ENCODE peak calls at places on chromosomes 11 and 22, in four cellular contexts. F is colonic mucosa; B is naive thymus-derived CD8-positive, alpha-beta T cell; P is brain microvascular endothelial cell. N is an unnamed sample.

GRCh38 chr11:107563702-107564101 is 1.8 kb downstream of the ALKBH8 start:
- DNase-seq in F (peak; percentile 35), B (peak; percentile 17), P (peak; percentile 64), N (peak; percentile 24)

GRCh38 chr11:12769834-12770345 is 95.7 kb downstream of the TEAD1 start:
- DNase-seq in F (no peak), B (no peak), P (peak; percentile 71), N (no peak)

GRCh38 chr22:28438183-28438778 is 241.4 kb downstream of the TTC28 start:
- DNase-seq in F (no peak), B (no peak), P (no peak), N (no peak)

GRCh38 chr11:122647728-122648127 is 7.8 kb upstream of the UBASH3B start:
- DNase-seq in F (no peak), B (no peak), P (no peak), N (no peak)

GRCh38 chr22:32904044-32904443 is 102.5 kb downstream of the TIMP3 start:
- DNase-seq in F (peak; percentile 45), B (no peak), P (peak; percentile 42), N (no peak)

GRCh38 chr11:6531267-6531752 is 34.2 kb downstream of the DNHD1 start:
- DNase-seq in F (no peak), B (peak; percentile 49), P (peak; percentile 41), N (peak; percentile 37)

GRCh38 chr11:120134106-120134930 is 3.6 kb downstream of the TRIM29 start:
- DNase-seq in F (peak; percentile 14), B (no peak), P (no peak), N (no peak)

GRCh38 chr11:115500547-115501503 is 3.4 kb downstream of the CADM1 start:
- DNase-seq in F (no peak), B (no peak), P (no peak), N (peak; percentile 82)

GRCh38 chr22:19117111-19117512 is 5.1 kb downstream of the DGCR2 start:
- DNase-seq in F (peak; percentile 74), B (no peak), P (no peak), N (peak; percentile 77)

GRCh38 chr11:66886671-66887221 is 29.9 kb downstream of the LRFN4 start:
- DNase-seq in F (no peak), B (no peak), P (peak; percentile 82), N (no peak)

GRCh38 chr11:62671272-62671603 is 235 bp upstream of the UQCC3 start:
- DNase-seq in F (no peak), B (no peak), P (peak; percentile 28), N (no peak)

GRCh38 chr11:89452780-89453179 is 38.4 kb downstream of the NOX4 start:
- DNase-seq in F (no peak), B (no peak), P (no peak), N (no peak)

GRCh38 chr11:111324277-111324720 is 26.0 kb downstream of the POU2AF3 start:
- DNase-seq in F (no peak), B (no peak), P (no peak), N (no peak)

GRCh38 chr11:82536706-82537105 is 197.0 kb downstream of the FAM181B start:
- DNase-seq in F (no peak), B (no peak), P (no peak), N (no peak)

GRCh38 chr11:764322-765024 is 12.8 kb downstream of the GATD1 start:
- DNase-seq in F (no peak), B (no peak), P (no peak), N (no peak)

GRCh38 chr11:119823077-119823476 is 94.1 kb upstream of the NECTIN1 start:
- DNase-seq in F (no peak), B (no peak), P (no peak), N (no peak)

GRCh38 chr11:33753304-33753703 is 17.1 kb upstream of the CD59 start:
- DNase-seq in F (no peak), B (no peak), P (peak; percentile 75), N (no peak)

N was measured in NCI-H345.